ENCODE peak calls at places on chromosomes 3 and 15, in seven cellular contexts. One of them, this sample, is unnamed.

GRCh38 chr3:32340039-32340438 is 51.6 kb upstream of the CMTM7 start:
- DNase-seq in endodermal cell: peak; percentile 73
- DNase-seq in foreskin fibroblast: peak; percentile 17
- DNase-seq in cardiac fibroblast: peak; percentile 71
- DNase-seq in BE2C: peak; percentile 8
- DNase-seq in fibroblast of the aortic adventitia: peak; percentile 56
- DNase-seq in CD8-positive, alpha-beta T cell: peak; percentile 55
- DNase-seq in this sample: peak; percentile 52

GRCh38 chr3:61439116-61439459 is 122.3 kb upstream of the PTPRG start:
- DNase-seq in endodermal cell: no peak
- DNase-seq in foreskin fibroblast: no peak
- DNase-seq in cardiac fibroblast: no peak
- DNase-seq in BE2C: no peak
- DNase-seq in fibroblast of the aortic adventitia: no peak
- DNase-seq in CD8-positive, alpha-beta T cell: no peak
- DNase-seq in this sample: no peak

GRCh38 chr3:184155644-184156521 is 706 bp downstream of the DVL3 start:
- DNase-seq in endodermal cell: peak; percentile 82
- DNase-seq in foreskin fibroblast: no peak
- DNase-seq in cardiac fibroblast: no peak
- DNase-seq in BE2C: peak; percentile 31
- DNase-seq in fibroblast of the aortic adventitia: no peak
- DNase-seq in CD8-positive, alpha-beta T cell: peak; percentile 66
- DNase-seq in this sample: no peak

GRCh38 chr3:51191768-51192167 is 193.3 kb upstream of the MANF start:
- DNase-seq in endodermal cell: no peak
- DNase-seq in foreskin fibroblast: no peak
- DNase-seq in cardiac fibroblast: no peak
- DNase-seq in BE2C: no peak
- DNase-seq in fibroblast of the aortic adventitia: no peak
- DNase-seq in CD8-positive, alpha-beta T cell: no peak
- DNase-seq in this sample: no peak

GRCh38 chr3:31668258-31668657 is 135.5 kb downstream of the STT3B start:
- DNase-seq in endodermal cell: no peak
- DNase-seq in foreskin fibroblast: no peak
- DNase-seq in cardiac fibroblast: no peak
- DNase-seq in BE2C: no peak
- DNase-seq in fibroblast of the aortic adventitia: no peak
- DNase-seq in CD8-positive, alpha-beta T cell: no peak
- DNase-seq in this sample: no peak

GRCh38 chr15:29059871-29060640 is 174.3 kb downstream of the APBA2 start:
- DNase-seq in endodermal cell: no peak
- DNase-seq in foreskin fibroblast: no peak
- DNase-seq in cardiac fibroblast: no peak
- DNase-seq in BE2C: no peak
- DNase-seq in fibroblast of the aortic adventitia: no peak
- DNase-seq in CD8-positive, alpha-beta T cell: no peak
- DNase-seq in this sample: no peak

GRCh38 chr3:139480585-139480984 is 4.3 kb upstream of the RBP2 start:
- DNase-seq in endodermal cell: peak; percentile 58
- DNase-seq in foreskin fibroblast: no peak
- DNase-seq in cardiac fibroblast: no peak
- DNase-seq in BE2C: no peak
- DNase-seq in fibroblast of the aortic adventitia: no peak
- DNase-seq in CD8-positive, alpha-beta T cell: no peak
- DNase-seq in this sample: no peak

GRCh38 chr15:63597033-63597790 is at the start of gene FBXL22:
- DNase-seq in endodermal cell: peak; percentile 58
- DNase-seq in foreskin fibroblast: no peak
- DNase-seq in cardiac fibroblast: no peak
- DNase-seq in BE2C: no peak
- DNase-seq in fibroblast of the aortic adventitia: peak; percentile 66
- DNase-seq in CD8-positive, alpha-beta T cell: no peak
- DNase-seq in this sample: no peak

GRCh38 chr15:98612490-98613110 is 35.7 kb upstream of the IGF1R start:
- DNase-seq in endodermal cell: no peak
- DNase-seq in foreskin fibroblast: no peak
- DNase-seq in cardiac fibroblast: no peak
- DNase-seq in BE2C: no peak
- DNase-seq in fibroblast of the aortic adventitia: no peak
- DNase-seq in CD8-positive, alpha-beta T cell: no peak
- DNase-seq in this sample: peak; percentile 9

GRCh38 chr3:36892457-36893136 is 52.3 kb downstream of the TRANK1 start:
- DNase-seq in endodermal cell: no peak
- DNase-seq in foreskin fibroblast: no peak
- DNase-seq in cardiac fibroblast: no peak
- DNase-seq in BE2C: no peak
- DNase-seq in fibroblast of the aortic adventitia: no peak
- DNase-seq in CD8-positive, alpha-beta T cell: no peak
- DNase-seq in this sample: no peak

GRCh38 chr3:151085889-151086483 is 522 bp downstream of the MED12L start:
- DNase-seq in endodermal cell: peak; percentile 86
- DNase-seq in foreskin fibroblast: no peak
- DNase-seq in cardiac fibroblast: no peak
- DNase-seq in BE2C: peak; percentile 72
- DNase-seq in fibroblast of the aortic adventitia: no peak
- DNase-seq in CD8-positive, alpha-beta T cell: peak; percentile 49
- DNase-seq in this sample: no peak

GRCh38 chr3:138782748-138783147 is 52.0 kb downstream of the PIK3CB start:
- DNase-seq in endodermal cell: no peak
- DNase-seq in foreskin fibroblast: no peak
- DNase-seq in cardiac fibroblast: no peak
- DNase-seq in BE2C: no peak
- DNase-seq in fibroblast of the aortic adventitia: no peak
- DNase-seq in CD8-positive, alpha-beta T cell: no peak
- DNase-seq in this sample: no peak

GRCh38 chr3:29280675-29281264 is at the start of gene RBMS3:
- DNase-seq in endodermal cell: peak; percentile 86
- DNase-seq in foreskin fibroblast: peak; percentile 93
- DNase-seq in cardiac fibroblast: peak; percentile 99
- DNase-seq in BE2C: peak; percentile 82
- DNase-seq in fibroblast of the aortic adventitia: peak; percentile 98
- DNase-seq in CD8-positive, alpha-beta T cell: no peak
- DNase-seq in this sample: no peak

GRCh38 chr3:140597364-140597763 is 80.5 kb upstream of the TRIM42 start:
- DNase-seq in endodermal cell: no peak
- DNase-seq in foreskin fibroblast: no peak
- DNase-seq in cardiac fibroblast: no peak
- DNase-seq in BE2C: no peak
- DNase-seq in fibroblast of the aortic adventitia: no peak
- DNase-seq in CD8-positive, alpha-beta T cell: no peak
- DNase-seq in this sample: no peak

GRCh38 chr15:91873133-91873526 is 19.6 kb downstream of the SLCO3A1 start:
- DNase-seq in endodermal cell: no peak
- DNase-seq in foreskin fibroblast: no peak
- DNase-seq in cardiac fibroblast: no peak
- DNase-seq in BE2C: no peak
- DNase-seq in fibroblast of the aortic adventitia: no peak
- DNase-seq in CD8-positive, alpha-beta T cell: no peak
- DNase-seq in this sample: no peak

GRCh38 chr3:149813367-149814281 is 609 bp downstream of the RNF13 start:
- DNase-seq in endodermal cell: peak; percentile 71
- DNase-seq in foreskin fibroblast: peak; percentile 37
- DNase-seq in cardiac fibroblast: peak; percentile 38
- DNase-seq in BE2C: peak; percentile 7
- DNase-seq in fibroblast of the aortic adventitia: peak; percentile 51
- DNase-seq in CD8-positive, alpha-beta T cell: no peak
- DNase-seq in this sample: no peak

GRCh38 chr3:106963446-106963845 is 413.8 kb upstream of the CCDC54 start:
- DNase-seq in endodermal cell: no peak
- DNase-seq in foreskin fibroblast: no peak
- DNase-seq in cardiac fibroblast: peak; percentile 74
- DNase-seq in BE2C: no peak
- DNase-seq in fibroblast of the aortic adventitia: peak; percentile 66
- DNase-seq in CD8-positive, alpha-beta T cell: no peak
- DNase-seq in this sample: no peak

GRCh38 chr3:12966847-12967750 is 106.1 kb downstream of the IQSEC1 start:
- DNase-seq in endodermal cell: no peak
- DNase-seq in foreskin fibroblast: no peak
- DNase-seq in cardiac fibroblast: peak; percentile 39
- DNase-seq in BE2C: no peak
- DNase-seq in fibroblast of the aortic adventitia: peak; percentile 25
- DNase-seq in CD8-positive, alpha-beta T cell: no peak
- DNase-seq in this sample: no peak

GRCh38 chr15:66999046-66999557 is 66.3 kb upstream of the SMAD3 start:
- DNase-seq in endodermal cell: no peak
- DNase-seq in foreskin fibroblast: no peak
- DNase-seq in cardiac fibroblast: no peak
- DNase-seq in BE2C: no peak
- DNase-seq in fibroblast of the aortic adventitia: no peak
- DNase-seq in CD8-positive, alpha-beta T cell: no peak
- DNase-seq in this sample: no peak

GRCh38 chr15:89370120-89371077 is 35.8 kb upstream of the POLG start:
- DNase-seq in endodermal cell: peak; percentile 86
- DNase-seq in foreskin fibroblast: no peak
- DNase-seq in cardiac fibroblast: no peak
- DNase-seq in BE2C: no peak
- DNase-seq in fibroblast of the aortic adventitia: no peak
- DNase-seq in CD8-positive, alpha-beta T cell: no peak
- DNase-seq in this sample: no peak
- H3K4me3 ChIP-seq in endodermal cell: no peak overlapping the region
- H3K4me3 ChIP-seq in foreskin fibroblast: no peak overlapping the region
- H3K4me3 ChIP-seq in cardiac fibroblast: no peak overlapping the region
- H3K4me3 ChIP-seq in BE2C: no peak overlapping the region
- H3K4me3 ChIP-seq in fibroblast of the aortic adventitia: no peak overlapping the region
- H3K4me3 ChIP-seq in CD8-positive, alpha-beta T cell: no peak overlapping the region
- H3K4me3 ChIP-seq in this sample: no peak overlapping the region

GRCh38 chr3:122956685-122957455 is 70.7 kb downstream of the SEMA5B start:
- DNase-seq in endodermal cell: peak; percentile 57
- DNase-seq in foreskin fibroblast: no peak
- DNase-seq in cardiac fibroblast: no peak
- DNase-seq in BE2C: no peak
- DNase-seq in fibroblast of the aortic adventitia: no peak
- DNase-seq in CD8-positive, alpha-beta T cell: no peak
- DNase-seq in this sample: no peak
- H3K4me3 ChIP-seq in endodermal cell: no peak overlapping the region
- H3K4me3 ChIP-seq in foreskin fibroblast: no peak overlapping the region
- H3K4me3 ChIP-seq in cardiac fibroblast: no peak overlapping the region
- H3K4me3 ChIP-seq in BE2C: no peak overlapping the region
- H3K4me3 ChIP-seq in fibroblast of the aortic adventitia: no peak overlapping the region
- H3K4me3 ChIP-seq in CD8-positive, alpha-beta T cell: no peak overlapping the region
- H3K4me3 ChIP-seq in this sample: no peak overlapping the region

DNA sequence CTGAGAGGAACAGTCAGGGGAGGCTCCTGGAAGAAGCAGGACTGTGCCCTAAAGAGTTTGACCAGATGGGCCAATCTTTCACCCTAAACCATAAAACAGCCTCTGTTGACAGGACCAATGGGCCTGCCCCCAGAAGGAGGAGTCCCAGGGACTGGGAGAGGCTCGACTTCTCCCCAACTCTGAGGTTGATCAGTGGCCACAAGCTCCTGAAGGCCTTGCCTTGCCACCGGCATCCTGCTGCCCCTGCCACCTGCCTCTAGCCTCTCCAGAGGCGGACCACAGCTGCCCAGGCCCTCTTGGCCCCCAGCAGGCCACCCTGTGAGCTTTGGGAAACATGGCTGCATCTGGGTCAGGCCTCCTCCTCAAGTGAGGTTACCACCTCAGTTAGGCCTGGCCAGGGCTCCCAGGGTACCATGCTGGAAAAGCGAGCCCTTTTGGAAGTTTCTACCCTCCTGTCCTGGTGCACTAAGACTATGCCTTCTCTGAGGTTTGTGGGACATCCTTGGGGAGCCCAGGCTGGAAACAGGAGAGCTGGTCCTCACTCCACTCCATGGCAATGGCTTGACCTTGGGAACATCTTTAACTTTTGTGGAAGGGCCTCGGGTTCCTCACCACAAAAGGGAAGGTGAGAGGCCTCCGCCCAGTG is 2.9 kb downstream of the VIPR1 start:
- DNase-seq in endodermal cell: peak; percentile 50
- DNase-seq in foreskin fibroblast: no peak
- DNase-seq in cardiac fibroblast: no peak
- DNase-seq in BE2C: no peak
- DNase-seq in fibroblast of the aortic adventitia: no peak
- DNase-seq in CD8-positive, alpha-beta T cell: peak; percentile 47
- DNase-seq in this sample: no peak
- H3K4me3 ChIP-seq in endodermal cell: no peak overlapping the region
- H3K4me3 ChIP-seq in foreskin fibroblast: no peak overlapping the region
- H3K4me3 ChIP-seq in cardiac fibroblast: no peak overlapping the region
- H3K4me3 ChIP-seq in BE2C: no peak overlapping the region
- H3K4me3 ChIP-seq in fibroblast of the aortic adventitia: no peak overlapping the region
- H3K4me3 ChIP-seq in CD8-positive, alpha-beta T cell: no peak overlapping the region
- H3K4me3 ChIP-seq in this sample: no peak overlapping the region

DNA sequence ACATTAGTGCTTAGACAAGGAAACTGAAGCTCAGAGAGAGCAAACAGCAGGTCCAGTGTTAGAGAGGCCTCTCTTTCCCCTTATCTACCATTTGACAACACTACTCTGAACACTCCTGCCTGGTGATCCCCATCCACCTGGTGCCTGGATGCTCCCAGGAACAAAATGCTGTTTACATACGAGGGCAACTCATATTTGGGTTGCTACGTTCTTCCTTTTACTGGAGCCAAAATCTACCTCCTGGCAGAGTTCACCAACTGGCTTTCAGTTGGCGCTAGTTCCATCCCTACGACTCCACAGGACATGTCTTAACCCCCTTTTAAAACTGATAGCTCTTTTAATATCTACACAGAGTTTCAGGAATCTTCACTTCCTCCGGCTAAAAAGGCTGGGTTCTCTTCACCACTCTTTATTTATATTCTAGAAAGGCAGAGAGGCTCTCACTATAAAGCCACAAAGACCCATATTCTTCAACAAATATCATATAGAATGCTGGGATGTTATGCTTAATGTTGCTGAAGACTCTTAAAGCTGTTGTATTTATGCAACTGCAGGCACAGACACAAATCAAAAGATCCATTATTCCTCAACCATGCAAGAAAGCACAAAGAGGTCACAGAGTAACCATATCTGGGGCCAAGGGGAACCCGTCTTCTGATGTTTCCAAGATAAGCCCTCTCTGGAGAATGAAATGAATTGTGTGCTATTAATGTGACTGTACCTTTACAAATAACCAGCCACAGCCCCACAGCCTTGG is 47.9 kb downstream of the CCNB2 start:
- DNase-seq in endodermal cell: no peak
- DNase-seq in foreskin fibroblast: no peak
- DNase-seq in cardiac fibroblast: no peak
- DNase-seq in BE2C: no peak
- DNase-seq in fibroblast of the aortic adventitia: no peak
- DNase-seq in CD8-positive, alpha-beta T cell: no peak
- DNase-seq in this sample: no peak
- H3K4me3 ChIP-seq in endodermal cell: no peak overlapping the region
- H3K4me3 ChIP-seq in foreskin fibroblast: no peak overlapping the region
- H3K4me3 ChIP-seq in cardiac fibroblast: no peak overlapping the region
- H3K4me3 ChIP-seq in BE2C: no peak overlapping the region
- H3K4me3 ChIP-seq in fibroblast of the aortic adventitia: no peak overlapping the region
- H3K4me3 ChIP-seq in CD8-positive, alpha-beta T cell: no peak overlapping the region
- H3K4me3 ChIP-seq in this sample: no peak overlapping the region

GRCh38 chr3:109346770-109347295 is 9.5 kb upstream of the DPPA4 start:
- DNase-seq in endodermal cell: no peak
- DNase-seq in foreskin fibroblast: no peak
- DNase-seq in cardiac fibroblast: no peak
- DNase-seq in BE2C: no peak
- DNase-seq in fibroblast of the aortic adventitia: no peak
- DNase-seq in CD8-positive, alpha-beta T cell: no peak
- DNase-seq in this sample: no peak
- H3K4me3 ChIP-seq in endodermal cell: no peak overlapping the region
- H3K4me3 ChIP-seq in foreskin fibroblast: no peak overlapping the region
- H3K4me3 ChIP-seq in cardiac fibroblast: no peak overlapping the region
- H3K4me3 ChIP-seq in BE2C: no peak overlapping the region
- H3K4me3 ChIP-seq in fibroblast of the aortic adventitia: no peak overlapping the region
- H3K4me3 ChIP-seq in CD8-positive, alpha-beta T cell: no peak overlapping the region
- H3K4me3 ChIP-seq in this sample: no peak overlapping the region

GRCh38 chr3:25781145-25781757 is 2.0 kb downstream of the NGLY1 start:
- DNase-seq in endodermal cell: no peak
- DNase-seq in foreskin fibroblast: no peak
- DNase-seq in cardiac fibroblast: no peak
- DNase-seq in BE2C: no peak
- DNase-seq in fibroblast of the aortic adventitia: no peak
- DNase-seq in CD8-positive, alpha-beta T cell: no peak
- DNase-seq in this sample: no peak
- H3K4me3 ChIP-seq in endodermal cell: peak overlapping the region; percentile 98
- H3K4me3 ChIP-seq in foreskin fibroblast: no peak overlapping the region
- H3K4me3 ChIP-seq in cardiac fibroblast: no peak overlapping the region
- H3K4me3 ChIP-seq in BE2C: no peak overlapping the region
- H3K4me3 ChIP-seq in fibroblast of the aortic adventitia: no peak overlapping the region
- H3K4me3 ChIP-seq in CD8-positive, alpha-beta T cell: no peak overlapping the region
- H3K4me3 ChIP-seq in this sample: peak overlapping the region; percentile 87

This sample was measured in Jurkat, Clone E6-1.